ENCODE peak calls at places on chromosomes 2 and 18, in eight cellular contexts. J, L, I, N, S, X, G and A are unnamed samples. For H3K4me1, the result is how much of the 10 kb centered on the place peaks cover.

GRCh38 chr2:20061476-20061875 is 10.0 kb upstream of the LAPTM4A start:
- DNase-seq in S (no peak), X (no peak), I (no peak), N (no peak), L (peak), G (no peak), J (no peak), A (no peak)

GRCh38 chr2:240644171-240644651 is 18.9 kb downstream of the GPR35 start:
- DNase-seq in N (no peak), G (no peak), J (no peak), X (no peak), S (no peak), L (no peak), I (peak), A (no peak)

GRCh38 chr2:68357608-68358337 is 7.3 kb upstream of the PLEK start:
- DNase-seq in S (no peak), L (peak), X (peak), G (peak), I (no peak), N (peak), J (peak), A (peak)

GRCh38 chr2:154240316-154240715 is 368.6 kb downstream of the GALNT13 start:
- DNase-seq in L (no peak), J (no peak), G (no peak), S (no peak), N (no peak), X (no peak), I (no peak), A (no peak)

GRCh38 chr2:68698567-68699377 is 35.8 kb upstream of the ARHGAP25 start:
- DNase-seq in J (no peak), S (no peak), N (no peak), I (no peak), L (no peak), G (no peak), X (no peak), A (no peak)

GRCh38 chr2:71327916-71328315 is 3.7 kb upstream of the ZNF638 start:
- DNase-seq in L (no peak), J (no peak), S (peak), N (peak), X (peak), I (no peak), G (no peak), A (no peak)

GRCh38 chr2:188456114-188456909 is 164.6 kb downstream of the GULP1 start:
- DNase-seq in J (no peak), S (no peak), L (no peak), G (no peak), I (no peak), X (no peak), N (peak), A (no peak)

GRCh38 chr2:131016826-131017596 is 76.2 kb downstream of the FAM168B start:
- DNase-seq in N (no peak), S (no peak), J (peak), L (no peak), X (peak), G (no peak), I (no peak), A (no peak)

GRCh38 chr2:173058097-173058496 is 17.5 kb upstream of the MAP3K20 start:
- DNase-seq in N (no peak), S (no peak), G (no peak), J (no peak), X (no peak), I (no peak), L (peak), A (no peak)

GRCh38 chr2:8636691-8637636 is 44.9 kb upstream of the ID2 start:
- DNase-seq in S (no peak), G (no peak), I (peak), N (peak), X (peak), J (no peak), L (peak), A (no peak)

GRCh38 chr2:199409705-199410104 is 48.0 kb downstream of the SATB2 start:
- DNase-seq in L (no peak), J (no peak), G (no peak), X (no peak), S (no peak), I (no peak), N (no peak), A (no peak)

GRCh38 chr18:62409821-62410220 is 84.7 kb downstream of the TNFRSF11A start:
- DNase-seq in X (no peak), J (no peak), G (no peak), S (no peak), N (no peak), I (no peak), L (no peak), A (no peak)

GRCh38 chr2:55555977-55556376 is 36.5 kb downstream of the CFAP36 start:
- DNase-seq in L (no peak), S (no peak), X (peak), N (no peak), I (no peak), G (no peak), J (no peak), A (no peak)

GRCh38 chr2:44245068-44245861 is 30.0 kb upstream of the SLC3A1 start:
- DNase-seq in L (no peak), I (no peak), S (peak), N (peak), G (no peak), J (no peak), X (peak), A (no peak)

GRCh38 chr2:197915548-197916265 is 111.3 kb downstream of the PLCL1 start:
- DNase-seq in L (peak), I (no peak), S (no peak), J (no peak), G (no peak), N (no peak), X (no peak), A (no peak)

GRCh38 chr2:102424754-102425153 is 1.8 kb downstream of the IL18RAP start:
- DNase-seq in S (no peak), G (no peak), J (no peak), I (no peak), L (no peak), X (no peak), N (no peak), A (no peak)

GRCh38 chr2:102423368-102423767 is 408 bp downstream of the IL18RAP start:
- DNase-seq in G (no peak), X (no peak), L (no peak), N (no peak), I (no peak), S (no peak), J (no peak), A (no peak)

GRCh38 chr2:102420290-102420689 is 2.7 kb upstream of the IL18RAP start:
- DNase-seq in I (no peak), G (no peak), L (no peak), S (no peak), X (no peak), J (no peak), N (no peak), A (no peak)

GRCh38 chr2:102422910-102423309 is at the start of gene IL18RAP:
- DNase-seq in X (no peak), I (no peak), G (no peak), N (no peak), L (no peak), S (no peak), J (no peak), A (no peak)

DNA sequence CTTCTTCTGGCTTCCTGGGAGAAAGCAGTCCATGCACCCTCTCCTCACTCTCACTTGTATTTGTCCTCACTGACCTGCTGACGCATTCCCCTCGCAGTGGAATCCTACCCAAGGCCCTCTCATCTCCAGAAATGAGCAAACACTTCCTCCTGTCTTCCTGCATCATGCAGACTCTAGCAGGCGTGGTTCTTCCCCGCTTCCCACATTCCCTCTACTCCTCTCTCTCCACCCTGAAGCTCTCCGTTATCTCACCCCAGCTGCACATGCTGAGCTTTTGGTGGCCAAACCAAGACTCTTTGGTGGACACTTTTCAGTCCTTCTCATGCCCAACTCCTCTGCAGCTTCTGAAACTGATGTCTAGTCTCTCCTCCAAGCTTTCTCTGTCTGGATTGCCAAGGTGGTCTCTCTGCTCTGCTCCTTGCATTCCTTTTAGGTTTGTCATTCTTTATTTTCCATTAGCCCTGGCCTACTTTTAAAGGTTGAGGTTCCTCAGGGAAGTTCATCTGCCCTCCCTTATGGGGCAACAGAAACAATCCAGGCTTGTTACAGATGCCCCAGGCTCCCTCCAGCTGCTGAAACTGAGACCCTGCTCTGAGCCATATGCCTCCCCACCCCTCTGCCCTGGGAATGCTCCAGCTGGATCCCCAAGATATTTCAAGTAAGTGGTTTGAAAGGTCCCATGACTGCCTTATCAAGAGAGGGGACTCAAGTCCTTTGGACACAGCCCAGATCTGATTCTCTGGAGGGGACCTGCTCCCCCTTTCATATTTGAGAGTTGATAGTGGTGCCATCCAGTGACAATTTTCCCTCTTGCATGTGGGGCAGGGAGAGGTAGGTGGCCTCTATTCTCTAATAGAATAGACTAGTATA is 835 bp upstream of the IL18RAP start:
- DNase-seq in L (no peak), N (no peak), G (no peak), I (no peak), S (no peak), J (no peak), X (no peak), A (no peak)
- TF ChIP-seq CTCF in L (no peak), N (no peak), G (no peak), I (no peak), S (no peak), J (no peak), X (no peak), A (no peak)

GRCh38 chr2:45928946-45929345 is 277.5 kb downstream of the PRKCE start:
- DNase-seq in J (no peak), X (no peak), N (no peak), G (peak), S (no peak), L (no peak), I (no peak), A (no peak)
- H3K4me1 ChIP-seq in J (under half), X (under half), N (under half), G (under half), S (under half), L (under half), I (under half), A (under half)

DNA sequence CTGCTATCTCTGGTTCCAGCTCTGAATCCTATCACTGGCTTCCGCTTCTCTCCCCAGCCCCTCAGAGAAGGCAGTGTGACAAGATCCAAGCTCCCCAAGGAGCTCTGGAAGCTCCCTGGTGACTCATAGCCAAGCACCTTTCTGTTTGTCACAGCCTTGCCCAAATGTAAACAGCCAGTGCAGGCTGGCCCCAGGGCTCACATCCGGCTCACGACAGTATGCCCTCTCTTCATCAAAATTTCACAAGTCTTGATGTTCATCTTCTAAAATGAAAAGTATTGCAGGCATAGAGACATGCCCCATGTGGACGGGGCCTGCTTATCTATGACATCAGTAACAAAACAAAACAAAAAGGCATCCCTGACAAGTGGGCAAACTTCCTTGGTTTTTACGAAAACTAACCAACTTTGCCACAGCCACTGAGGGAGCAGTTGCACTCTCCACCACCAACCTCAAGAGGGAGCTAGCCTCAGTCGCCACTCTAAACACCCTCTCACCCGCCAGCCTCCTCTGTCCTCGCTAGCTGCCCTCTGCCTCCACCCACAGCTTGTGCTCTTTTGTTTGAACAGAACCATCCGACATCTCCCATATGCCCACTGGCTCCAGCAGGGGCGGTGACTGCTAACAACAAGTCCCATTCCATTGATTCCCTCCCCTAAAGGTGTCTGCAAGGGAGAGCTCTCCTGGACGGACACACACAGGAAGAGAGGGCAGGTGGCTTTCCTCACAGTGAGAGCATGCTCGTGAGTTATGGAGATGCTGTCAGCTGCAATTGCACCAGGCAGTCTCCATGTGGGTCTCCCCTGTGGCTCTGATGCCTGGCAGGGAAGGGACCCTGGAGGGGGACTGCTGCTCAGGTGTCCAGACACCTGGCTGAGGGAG is 71.0 kb upstream of the DAPL1 start:
- DNase-seq in N (peak), J (peak), X (peak), I (no peak), L (no peak), G (no peak), S (no peak), A (no peak)
- TF ChIP-seq CTCF in N (peak), J (peak), X (peak), I (no peak), L (no peak), G (no peak), S (no peak), A (no peak)

DNA sequence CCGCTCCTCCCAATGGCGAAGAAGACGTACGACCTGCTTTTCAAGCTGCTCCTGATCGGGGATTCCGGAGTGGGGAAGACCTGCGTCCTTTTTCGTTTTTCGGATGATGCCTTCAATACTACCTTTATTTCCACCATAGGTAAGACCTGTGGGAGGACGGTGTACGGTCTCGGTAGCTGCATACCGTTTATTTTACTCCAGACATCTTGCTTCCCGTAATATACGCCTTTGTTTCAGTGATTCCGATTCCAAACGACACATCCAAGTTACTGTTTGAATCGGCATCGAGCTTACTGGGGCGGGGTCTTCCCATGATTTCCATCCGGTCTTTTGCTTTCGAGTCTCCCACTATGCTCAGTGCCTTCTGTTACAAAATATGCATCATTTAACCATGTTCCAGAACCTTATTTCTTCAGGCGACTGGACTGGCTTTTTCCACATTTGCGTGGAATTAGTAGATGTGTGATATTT is 748 bp downstream of the RAB10 start:
- DNase-seq in I (no peak), X (no peak), G (no peak), L (no peak), S (peak), N (peak), J (peak), A (no peak)
- H3K4me1 ChIP-seq in I (under half), X (under half), G (under half), L (under half), S (under half), N (under half), J (under half), A (under half)